ENCODE peak calls at places on chromosomes 13 and 19, in nine cellular contexts. U is AG09319, J is PC-3, X is body of pancreas, L is Calu3, M is nephron progenitor cell, E is neural crest cell, R is bronchial epithelial cell, B is left ventricle myocardium inferior. Y is an unnamed sample.

GRCh38 chr19:41691268-41691970 is 3.3 kb upstream of the CEACAM7 start:
- DNase-seq in U (no peak), J (peak; percentile 27), X (peak; percentile 49), L (peak; percentile 77), M (no peak), E (no peak), R (peak; percentile 8), B (no peak), Y (peak; percentile 68)

GRCh38 chr19:20167020-20167644 is at the start of gene ZNF486:
- DNase-seq in U (peak; percentile 92), J (no peak), X (peak; percentile 98), L (no peak), M (peak; percentile 92), E (peak; percentile 93), R (peak; percentile 86), B (peak; percentile 96), Y (peak; percentile 89)

GRCh38 chr13:89806594-89806993 is 1540.9 kb upstream of the MIR17HG start:
- DNase-seq in U (no peak), J (no peak), X (no peak), L (no peak), M (no peak), E (no peak), R (no peak), B (no peak), Y (no peak)

GRCh38 chr13:20977394-20977793 is 74.8 kb upstream of the XPO4 start:
- DNase-seq in U (no peak), J (no peak), X (no peak), L (no peak), M (no peak), E (no peak), R (no peak), B (no peak), Y (no peak)

GRCh38 chr19:41606215-41606837 is 20.5 kb downstream of the CEACAM4 start:
- DNase-seq in U (no peak), J (no peak), X (no peak), L (no peak), M (no peak), E (no peak), R (no peak), B (no peak), Y (no peak)

GRCh38 chr19:3458229-3458555 is 22.1 kb downstream of the SMIM24 start:
- DNase-seq in U (no peak), J (no peak), X (no peak), L (no peak), M (no peak), E (no peak), R (no peak), B (no peak), Y (no peak)

GRCh38 chr13:110028311-110028710 is 241.9 kb upstream of the IRS2 start:
- DNase-seq in U (no peak), J (no peak), X (no peak), L (no peak), M (no peak), E (no peak), R (no peak), B (no peak), Y (no peak)

GRCh38 chr19:10816691-10817090 is 19.3 kb downstream of the TMED1 start:
- DNase-seq in U (no peak), J (no peak), X (no peak), L (no peak), M (no peak), E (no peak), R (no peak), B (no peak), Y (no peak)

GRCh38 chr19:45172611-45173208 is 5.3 kb downstream of the TRAPPC6A start:
- DNase-seq in U (no peak), J (no peak), X (no peak), L (no peak), M (no peak), E (no peak), R (no peak), B (no peak), Y (no peak)

GRCh38 chr13:99564389-99564788 is 63.1 kb downstream of the TM9SF2 start:
- DNase-seq in U (no peak), J (no peak), X (no peak), L (no peak), M (no peak), E (no peak), R (no peak), B (no peak), Y (no peak)

GRCh38 chr13:99572131-99572530 is 70.9 kb downstream of the TM9SF2 start:
- DNase-seq in U (peak; percentile 59), J (no peak), X (no peak), L (no peak), M (no peak), E (no peak), R (no peak), B (no peak), Y (no peak)

GRCh38 chr13:99565478-99566124 is 64.3 kb downstream of the TM9SF2 start:
- DNase-seq in U (no peak), J (no peak), X (no peak), L (no peak), M (no peak), E (no peak), R (no peak), B (no peak), Y (no peak)

GRCh38 chr13:99566125-99567083 is 65.1 kb downstream of the TM9SF2 start:
- DNase-seq in U (no peak), J (no peak), X (no peak), L (no peak), M (no peak), E (no peak), R (no peak), B (no peak), Y (no peak)
- TF ChIP-seq CTCF in U (no peak), J (no peak), X (no peak), L (no peak), M (no peak), E (no peak), R (no peak), B (no peak), Y (no peak)

GRCh38 chr19:28744014-28744413 is 468.9 kb downstream of the UQCRFS1 start:
- DNase-seq in U (no peak), J (no peak), X (no peak), L (no peak), M (no peak), E (no peak), R (no peak), B (no peak), Y (no peak)

GRCh38 chr19:28744943-28745342 is 468.0 kb downstream of the UQCRFS1 start:
- DNase-seq in U (no peak), J (no peak), X (no peak), L (no peak), M (no peak), E (no peak), R (no peak), B (no peak), Y (no peak)

DNA sequence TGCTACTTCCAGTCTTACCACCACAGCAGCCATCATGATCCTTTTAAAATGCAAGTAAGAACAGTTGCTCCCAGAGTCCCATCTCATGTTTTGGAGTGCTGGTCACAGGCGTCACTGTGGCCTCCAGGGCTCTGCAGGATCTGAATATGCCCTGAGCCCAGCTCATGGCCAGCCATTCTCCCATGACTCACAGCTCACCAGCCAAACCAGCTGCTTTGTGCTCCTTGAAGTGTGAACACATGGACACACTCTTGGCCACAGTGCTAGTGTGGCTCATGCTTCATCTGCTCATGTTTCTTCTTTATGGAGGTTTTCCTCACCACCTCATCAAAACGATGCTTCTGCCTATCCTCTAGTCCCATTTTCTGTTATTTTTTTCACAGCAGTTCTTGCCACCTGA is 466.5 kb downstream of the UQCRFS1 start:
- DNase-seq in U (no peak), J (no peak), X (no peak), L (no peak), M (no peak), E (no peak), R (no peak), B (no peak), Y (no peak)
- TF ChIP-seq CTCF in U (no peak), J (no peak), X (no peak), L (no peak), M (no peak), E (no peak), R (no peak), B (no peak), Y (no peak)

GRCh38 chr19:36142496-36142895 is 2.6 kb downstream of the CAPNS1 start:
- DNase-seq in U (no peak), J (no peak), X (no peak), L (no peak), M (no peak), E (no peak), R (no peak), B (no peak), Y (no peak)

GRCh38 chr19:36140289-36141038 is 598 bp downstream of the CAPNS1 start:
- DNase-seq in U (no peak), J (peak; percentile 64), X (peak; percentile 47), L (peak; percentile 63), M (peak; percentile 37), E (peak; percentile 33), R (peak; percentile 51), B (peak; percentile 28), Y (peak; percentile 39)

GRCh38 chr19:36142046-36142445 is 2.2 kb downstream of the CAPNS1 start:
- DNase-seq in U (no peak), J (no peak), X (no peak), L (no peak), M (no peak), E (no peak), R (no peak), B (peak; percentile 21), Y (no peak)

GRCh38 chr19:36139473-36140288 is at the start of gene CAPNS1:
- DNase-seq in U (peak; percentile 91), J (peak; percentile 94), X (peak; percentile 99), L (peak; percentile 99), M (peak; percentile 98), E (peak; percentile 96), R (peak; percentile 88), B (peak; percentile 99), Y (peak; percentile 97)

DNA sequence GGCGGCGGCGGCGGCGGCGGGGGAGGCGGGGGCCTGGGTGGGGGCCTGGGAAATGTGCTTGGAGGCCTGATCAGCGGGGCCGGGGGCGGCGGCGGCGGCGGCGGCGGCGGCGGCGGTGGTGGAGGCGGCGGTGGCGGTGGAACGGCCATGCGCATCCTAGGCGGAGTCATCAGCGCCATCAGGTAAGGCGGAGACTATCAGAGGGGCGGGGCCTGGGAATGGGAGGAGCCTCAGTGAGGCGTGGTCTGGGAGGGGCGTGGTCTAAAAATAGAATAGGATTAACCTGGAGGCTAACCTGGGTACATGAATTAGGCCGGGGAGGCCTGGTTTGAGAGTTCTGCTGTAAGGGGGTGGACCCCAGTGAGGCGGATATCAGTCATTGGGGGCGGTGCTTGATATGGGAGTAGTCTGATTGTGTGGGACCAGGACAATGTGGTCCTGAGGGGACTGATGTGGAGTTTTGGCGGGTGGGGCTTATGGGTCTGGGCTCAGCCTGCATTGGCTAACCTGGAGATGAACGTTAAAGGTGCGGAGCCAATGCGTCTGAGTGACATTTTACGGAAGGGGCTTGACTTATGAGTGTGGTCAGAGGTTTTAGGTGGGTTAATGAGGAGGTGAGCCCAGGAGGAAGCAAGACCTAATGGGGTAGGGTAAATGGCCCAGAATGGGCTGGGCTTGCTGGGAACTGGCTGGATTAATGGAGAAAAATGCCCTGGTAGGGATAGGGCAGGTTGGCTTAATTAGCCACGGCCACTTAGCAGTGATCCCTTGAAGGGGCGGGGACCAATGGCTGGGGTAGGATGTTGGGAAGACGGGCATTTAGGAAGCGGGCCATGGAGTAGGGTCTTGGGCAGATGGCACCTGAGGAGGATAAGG is 1.4 kb downstream of the CAPNS1 start:
- DNase-seq in U (peak; percentile 49), J (peak; percentile 88), X (peak; percentile 86), L (peak; percentile 95), M (peak; percentile 88), E (peak; percentile 81), R (peak; percentile 83), B (peak; percentile 88), Y (peak; percentile 85)
- TF ChIP-seq CTCF in U (no peak), J (no peak), X (no peak), L (no peak), M (no peak), E (no peak), R (no peak), B (no peak), Y (no peak)

GRCh38 chr13:101149735-101150380 is 266.4 kb downstream of the NALCN start:
- DNase-seq in U (peak; percentile 11), J (peak; percentile 37), X (no peak), L (no peak), M (peak; percentile 42), E (no peak), R (peak; percentile 16), B (no peak), Y (peak; percentile 26)
- TF ChIP-seq CTCF in U (peak; percentile 43), J (peak; percentile 68), X (no peak), L (no peak), M (peak; percentile 38), E (peak; percentile 50), R (peak; percentile 35), B (peak; percentile 13), Y (no peak)

Y was measured in endothelial cell.